ENCODE peak calls at places on chromosomes 2 and 18, in seven cellular contexts. N, J, K, P, F, E and V are unnamed samples.

GRCh38 chr2:102166189-102166845 is 20.5 kb upstream of the IL1RL2 start:
- DNase-seq in N (no peak), J (no peak), K (no peak), P (no peak), F (no peak), E (no peak), V (no peak)

GRCh38 chr2:8234253-8234652 is 447.6 kb upstream of the ID2 start:
- DNase-seq in N (no peak), J (no peak), K (no peak), P (no peak), F (no peak), E (no peak), V (no peak)

GRCh38 chr2:217106650-217107014 is 246.8 kb upstream of the TNP1 start:
- DNase-seq in N (no peak), J (no peak), K (no peak), P (no peak), F (no peak), E (no peak), V (peak)

GRCh38 chr2:213148572-213149331 is 2.7 kb downstream of the IKZF2 start:
- DNase-seq in N (no peak), J (no peak), K (no peak), P (no peak), F (no peak), E (no peak), V (no peak)

GRCh38 chr2:12615509-12615908 is 101.2 kb upstream of the TRIB2 start:
- DNase-seq in N (no peak), J (no peak), K (no peak), P (no peak), F (no peak), E (no peak), V (no peak)

GRCh38 chr2:35454966-35455638 is 900.5 kb upstream of the CRIM1 start:
- DNase-seq in N (peak), J (no peak), K (no peak), P (no peak), F (no peak), E (no peak), V (peak)

GRCh38 chr2:175567435-175568061 is 386.0 kb upstream of the ATP5MC3 start:
- DNase-seq in N (no peak), J (no peak), K (no peak), P (no peak), F (no peak), E (no peak), V (peak)

GRCh38 chr2:206968139-206969086 is 29.1 kb downstream of the CPO start:
- DNase-seq in N (no peak), J (no peak), K (no peak), P (no peak), F (no peak), E (no peak), V (no peak)

GRCh38 chr18:79588636-79589481 is 90.7 kb upstream of the CTDP1 start:
- DNase-seq in N (peak), J (no peak), K (no peak), P (no peak), F (no peak), E (no peak), V (peak)

GRCh38 chr2:72579595-72580180 is 246.1 kb downstream of the EXOC6B start:
- DNase-seq in N (no peak), J (no peak), K (no peak), P (no peak), F (peak), E (no peak), V (no peak)

GRCh38 chr2:215826838-215827441 is 186.4 kb downstream of the MREG start:
- DNase-seq in N (no peak), J (no peak), K (no peak), P (no peak), F (no peak), E (no peak), V (no peak)

GRCh38 chr2:202161106-202161836 is 77.1 kb downstream of the SUMO1 start:
- DNase-seq in N (no peak), J (no peak), K (no peak), P (no peak), F (no peak), E (no peak), V (no peak)

GRCh38 chr2:43011142-43011491 is 215.3 kb downstream of the ZFP36L2 start:
- DNase-seq in N (no peak), J (no peak), K (no peak), P (no peak), F (no peak), E (no peak), V (no peak)

GRCh38 chr18:48952287-48953095 is 1.7 kb upstream of the SMAD7 start:
- DNase-seq in N (peak), J (peak), K (no peak), P (peak), F (peak), E (peak), V (peak)

GRCh38 chr2:61538920-61539559 is 884 bp upstream of the XPO1 start:
- DNase-seq in N (no peak), J (no peak), K (peak), P (peak), F (peak), E (peak), V (no peak)

GRCh38 chr18:3985664-3986063 is 469.4 kb downstream of the DLGAP1 start:
- DNase-seq in N (no peak), J (no peak), K (no peak), P (no peak), F (no peak), E (no peak), V (no peak)

GRCh38 chr2:169091761-169092523 is 22.6 kb downstream of the DHRS9 start:
- DNase-seq in N (no peak), J (no peak), K (no peak), P (no peak), F (no peak), E (no peak), V (no peak)

GRCh38 chr2:150165988-150166965 is 321.2 kb downstream of the RND3 start:
- DNase-seq in N (no peak), J (no peak), K (no peak), P (no peak), F (no peak), E (no peak), V (no peak)

GRCh38 chr2:200624660-200625059 is 38.8 kb downstream of the AOX1 start:
- DNase-seq in N (no peak), J (no peak), K (no peak), P (no peak), F (no peak), E (no peak), V (no peak)

GRCh38 chr2:73451263-73451972 is 65.8 kb downstream of the ALMS1 start:
- DNase-seq in N (no peak), J (no peak), K (no peak), P (no peak), F (peak), E (no peak), V (no peak)

GRCh38 chr2:157217409-157217808 is 40.1 kb upstream of the GALNT5 start:
- DNase-seq in N (no peak), J (no peak), K (no peak), P (no peak), F (no peak), E (no peak), V (no peak)

GRCh38 chr18:48736861-48737260 is 198.0 kb downstream of the CTIF start:
- DNase-seq in N (no peak), J (no peak), K (no peak), P (no peak), F (no peak), E (no peak), V (no peak)

GRCh38 chr2:150066490-150066889 is 421.0 kb downstream of the RND3 start:
- DNase-seq in N (no peak), J (no peak), K (no peak), P (no peak), F (no peak), E (no peak), V (no peak)

GRCh38 chr2:127510073-127510472 is 16.2 kb downstream of the IWS1 start:
- DNase-seq in N (no peak), J (no peak), K (no peak), P (no peak), F (no peak), E (no peak), V (no peak)

GRCh38 chr2:44120428-44120827 is 48.2 kb upstream of the PPM1B start:
- DNase-seq in N (no peak), J (no peak), K (no peak), P (no peak), F (no peak), E (no peak), V (no peak)

GRCh38 chr2:211674715-211675114 is 863.9 kb downstream of the ERBB4 start:
- DNase-seq in N (no peak), J (no peak), K (no peak), P (no peak), F (no peak), E (no peak), V (no peak)

GRCh38 chr18:23284629-23285028 is 149.3 kb downstream of the CABLES1 start:
- DNase-seq in N (no peak), J (no peak), K (no peak), P (no peak), F (no peak), E (no peak), V (peak)

GRCh38 chr2:97995026-97995733 is 568 bp downstream of the TMEM131 start:
- DNase-seq in N (no peak), J (peak), K (no peak), P (peak), F (peak), E (peak), V (no peak)

GRCh38 chr2:190511104-190511503 is 23.4 kb downstream of the NEMP2 start:
- DNase-seq in N (no peak), J (no peak), K (no peak), P (no peak), F (no peak), E (no peak), V (no peak)

GRCh38 chr2:237774811-237775553 is 23.6 kb upstream of the RBM44 start:
- DNase-seq in N (peak), J (no peak), K (peak), P (peak), F (peak), E (peak), V (peak)